ENCODE peak calls at places on chromosomes 12 and 14, in seven cellular contexts. B is heart left ventricle, J is WERI-Rb-1, X is cardiac muscle cell, R is tibial nerve, U is psoas muscle, O is ovary. C is an unnamed sample.

GRCh38 chr12:109844983-109845841 is 12.0 kb upstream of the TRPV4 start:
- DNase-seq in B (peak; percentile 90), J (peak; percentile 89), X (peak; percentile 93), R (peak; percentile 74), U (peak; percentile 91), O (peak; percentile 80), C (peak; percentile 75)

GRCh38 chr14:91315844-91316267 is 71.4 kb upstream of the GPR68 start:
- DNase-seq in B (peak; percentile 27), J (no peak), X (no peak), R (no peak), U (no peak), O (no peak), C (no peak)

GRCh38 chr14:87181288-87181687 is 811.7 kb downstream of the GALC start:
- DNase-seq in B (no peak), J (no peak), X (no peak), R (no peak), U (no peak), O (no peak), C (no peak)

GRCh38 chr12:11171953-11172675 is 1.1 kb downstream of the SMIM10L1 start:
- DNase-seq in B (no peak), J (no peak), X (peak; percentile 47), R (no peak), U (no peak), O (no peak), C (no peak)

GRCh38 chr12:92341333-92341691 is 195.7 kb upstream of the BTG1 start:
- DNase-seq in B (no peak), J (no peak), X (no peak), R (no peak), U (no peak), O (no peak), C (no peak)

GRCh38 chr12:71791473-71792150 is 36.9 kb downstream of the RAB21 start:
- DNase-seq in B (no peak), J (no peak), X (no peak), R (no peak), U (no peak), O (no peak), C (no peak)

GRCh38 chr12:16150290-16150689 is 127.2 kb downstream of the SLC15A5 start:
- DNase-seq in B (no peak), J (no peak), X (peak; percentile 3), R (no peak), U (no peak), O (no peak), C (no peak)

GRCh38 chr14:56549721-56550120 is 29.9 kb upstream of the TMEM260 start:
- DNase-seq in B (no peak), J (no peak), X (no peak), R (no peak), U (no peak), O (no peak), C (no peak)

GRCh38 chr12:104604070-104604994 is 147.6 kb downstream of the CHST11 start:
- DNase-seq in B (peak; percentile 71), J (no peak), X (peak; percentile 32), R (peak; percentile 45), U (peak; percentile 80), O (peak; percentile 80), C (peak; percentile 81)

GRCh38 chr12:65755596-65755978 is 68.7 kb upstream of the HMGA2 start:
- DNase-seq in B (no peak), J (no peak), X (no peak), R (no peak), U (no peak), O (no peak), C (no peak)

GRCh38 chr14:61474021-61474420 is 152.6 kb downstream of the PRKCH start:
- DNase-seq in B (no peak), J (no peak), X (no peak), R (no peak), U (no peak), O (no peak), C (no peak)

GRCh38 chr14:68702105-68702504 is 90.8 kb downstream of the ZFP36L1 start:
- DNase-seq in B (no peak), J (no peak), X (no peak), R (no peak), U (no peak), O (no peak), C (no peak)

GRCh38 chr14:32224731-32225377 is 21.8 kb upstream of the RNU6-8 start:
- DNase-seq in B (peak; percentile 56), J (peak; percentile 92), X (peak; percentile 40), R (no peak), U (peak; percentile 55), O (no peak), C (peak; percentile 70)

GRCh38 chr12:117140397-117141096 is 41.3 kb upstream of the TESC start:
- DNase-seq in B (no peak), J (no peak), X (no peak), R (no peak), U (peak; percentile 58), O (no peak), C (no peak)

GRCh38 chr12:113876160-113876559 is 90.0 kb downstream of the RBM19 start:
- DNase-seq in B (no peak), J (no peak), X (no peak), R (no peak), U (no peak), O (no peak), C (no peak)

GRCh38 chr14:75628816-75629215 is 31.9 kb downstream of the ERG28 start:
- DNase-seq in B (no peak), J (no peak), X (no peak), R (no peak), U (no peak), O (no peak), C (no peak)

GRCh38 chr12:118064608-118065007 is 3.6 kb upstream of the WSB2 start:
- DNase-seq in B (no peak), J (peak; percentile 39), X (no peak), R (no peak), U (no peak), O (no peak), C (no peak)

GRCh38 chr12:10147714-10148403 is 17.9 kb upstream of the CLEC7A start:
- DNase-seq in B (no peak), J (no peak), X (no peak), R (no peak), U (no peak), O (no peak), C (no peak)

GRCh38 chr12:124125472-124125871 is 152.5 kb downstream of the ZNF664 start:
- DNase-seq in B (no peak), J (peak; percentile 59), X (no peak), R (no peak), U (no peak), O (no peak), C (no peak)

GRCh38 chr12:106315523-106315922 is 13.0 kb downstream of the TCP11L2 start:
- DNase-seq in B (no peak), J (no peak), X (no peak), R (no peak), U (no peak), O (no peak), C (no peak)

GRCh38 chr12:3863756-3864155 is 9.4 kb downstream of the PARP11 start:
- DNase-seq in B (no peak), J (no peak), X (no peak), R (no peak), U (no peak), O (no peak), C (no peak)

GRCh38 chr12:15543347-15543746 is 221.0 kb downstream of the PTPRO start:
- DNase-seq in B (no peak), J (no peak), X (no peak), R (no peak), U (no peak), O (no peak), C (no peak)

GRCh38 chr12:27193854-27194544 is 50.1 kb upstream of the STK38L start:
- DNase-seq in B (peak; percentile 71), J (no peak), X (peak; percentile 74), R (no peak), U (no peak), O (no peak), C (peak; percentile 49)

GRCh38 chr12:125403145-125403789 is 338.0 kb downstream of the AACS start:
- DNase-seq in B (no peak), J (peak; percentile 13), X (peak; percentile 64), R (no peak), U (no peak), O (no peak), C (no peak)

DNA sequence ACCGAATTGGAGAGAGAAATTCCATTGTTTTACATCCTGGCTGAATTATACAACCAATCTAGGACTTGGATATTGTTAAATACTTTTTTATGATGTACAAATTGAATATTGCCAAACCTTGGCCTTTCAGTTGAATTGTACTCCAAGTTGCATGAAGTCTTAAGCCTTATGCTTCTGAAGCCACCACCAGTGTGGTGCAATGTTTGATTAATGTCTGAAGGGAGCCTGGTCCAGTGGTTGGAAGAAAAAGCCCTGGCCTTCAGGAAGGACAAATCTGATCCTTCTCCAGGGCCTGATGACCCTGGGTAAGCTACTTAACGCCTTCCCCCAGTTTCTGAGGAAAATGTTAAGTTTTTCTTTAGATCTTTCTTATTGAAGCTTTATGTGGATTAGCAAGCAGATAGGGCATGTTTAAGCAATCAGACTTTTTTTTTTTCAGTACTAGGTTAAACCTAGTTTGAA is 72.0 kb downstream of the PAPOLA start:
- DNase-seq in B (no peak), J (no peak), X (no peak), R (no peak), U (no peak), O (no peak), C (no peak)
- H3K9me3 ChIP-seq in B (no peaks in the 10 kb centered on the region), J (no peaks in the 10 kb centered on the region), X (no peaks in the 10 kb centered on the region), R (no peaks in the 10 kb centered on the region), U (no peaks in the 10 kb centered on the region), O (no peaks in the 10 kb centered on the region), C (no peaks in the 10 kb centered on the region)

DNA sequence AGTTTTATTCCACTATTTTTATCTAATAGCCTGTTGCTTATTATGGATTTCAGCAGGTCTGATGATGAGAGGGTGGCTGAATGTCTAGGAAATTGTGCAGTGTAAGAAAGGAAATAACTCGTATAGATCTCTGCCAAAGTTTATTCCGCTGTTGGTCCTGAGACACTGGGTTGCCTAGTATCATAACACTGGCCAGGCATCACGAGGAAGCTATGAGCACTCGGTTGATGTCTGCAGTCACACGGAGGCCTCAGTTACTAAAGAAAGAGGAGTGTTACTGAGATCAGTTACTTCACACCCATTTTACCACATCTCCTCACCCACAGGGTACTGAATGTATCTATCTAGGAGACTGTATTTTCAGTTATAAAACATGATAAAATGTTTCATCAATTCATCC is 21.9 kb downstream of the BHLHE41 start:
- DNase-seq in B (no peak), J (no peak), X (no peak), R (no peak), U (no peak), O (no peak), C (no peak)
- H3K9me3 ChIP-seq in B (no peaks in the 10 kb centered on the region), J (no peaks in the 10 kb centered on the region), X (no peaks in the 10 kb centered on the region), R (no peaks in the 10 kb centered on the region), U (no peaks in the 10 kb centered on the region), O (no peaks in the 10 kb centered on the region), C (no peaks in the 10 kb centered on the region)

DNA sequence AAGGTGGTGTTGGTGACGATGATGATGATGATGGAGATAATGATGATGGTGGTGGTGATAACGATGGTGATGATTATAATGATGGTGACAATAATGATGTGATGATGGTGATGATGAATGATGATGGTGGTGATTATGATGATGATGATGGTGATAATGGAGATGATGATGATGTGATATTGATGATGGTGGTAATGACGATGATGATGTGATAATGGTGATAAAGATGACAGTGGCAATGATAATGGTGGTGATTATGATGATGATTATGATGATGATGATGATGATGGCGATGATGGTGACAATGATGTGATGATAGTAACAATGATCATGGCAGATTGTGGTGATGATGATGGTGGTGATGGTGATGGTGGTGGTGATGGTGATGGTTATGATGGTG is 518.0 kb downstream of the GLT1D1 start:
- DNase-seq in B (no peak), J (no peak), X (no peak), R (no peak), U (no peak), O (no peak), C (no peak)
- H3K9me3 ChIP-seq in B (no peaks in the 10 kb centered on the region), J (no peaks in the 10 kb centered on the region), X (no peaks in the 10 kb centered on the region), R (no peaks in the 10 kb centered on the region), U (no peaks in the 10 kb centered on the region), O (no peaks in the 10 kb centered on the region), C (no peaks in the 10 kb centered on the region)

GRCh38 chr12:38149395-38150073 is 167.0 kb upstream of the ALG10B start:
- DNase-seq in B (no peak), J (no peak), X (no peak), R (no peak), U (no peak), O (no peak), C (no peak)
- H3K9me3 ChIP-seq in B (no peaks in the 10 kb centered on the region), J (peaks cover 4% of the 10 kb centered on the region), X (no peaks in the 10 kb centered on the region), R (no peaks in the 10 kb centered on the region), U (no peaks in the 10 kb centered on the region), O (no peaks in the 10 kb centered on the region), C (no peaks in the 10 kb centered on the region)